ENCODE peak calls at places on chromosomes 13 and 19, in eight cellular contexts. V, N, Y, C, K, G, F and S are unnamed samples.

GRCh38 chr19:14305706-14306105 is 75.5 kb upstream of the ADGRE5 start:
- DNase-seq in G (no peak), F (no peak), C (no peak), K (no peak), Y (no peak), N (no peak), V (no peak), S (no peak)

GRCh38 chr13:47289578-47289977 is 392.7 kb upstream of the HTR2A start:
- DNase-seq in Y (peak; percentile 62), C (peak; percentile 32), N (no peak), K (no peak), F (no peak), G (no peak), V (no peak), S (no peak)

GRCh38 chr13:26929971-26930730 is 169.6 kb upstream of the GPR12 start:
- DNase-seq in F (peak; percentile 47), Y (peak; percentile 42), C (peak; percentile 87), G (no peak), K (peak; percentile 58), N (peak; percentile 67), V (peak; percentile 60), S (peak; percentile 83)

GRCh38 chr13:51797664-51798488 is 6.1 kb downstream of the DHRS12 start:
- DNase-seq in G (no peak), V (peak; percentile 65), K (peak; percentile 36), F (no peak), Y (peak; percentile 81), N (no peak), C (peak; percentile 64), S (peak; percentile 63)

GRCh38 chr13:93559718-93560117 is 333.1 kb downstream of the GPC6 start:
- DNase-seq in C (no peak), Y (peak; percentile 93), K (no peak), G (no peak), F (no peak), N (no peak), V (peak; percentile 94), S (peak; percentile 73)

GRCh38 chr13:110023729-110024645 is 237.6 kb upstream of the IRS2 start:
- DNase-seq in C (peak; percentile 35), V (peak; percentile 53), G (peak; percentile 22), Y (no peak), F (no peak), K (no peak), N (peak; percentile 82), S (no peak)

GRCh38 chr19:2039082-2039958 is 11.7 kb downstream of the MKNK2 start:
- DNase-seq in V (no peak), G (no peak), K (no peak), C (no peak), N (no peak), F (no peak), Y (no peak), S (no peak)

GRCh38 chr13:50208826-50209335 is 193.6 kb downstream of the KCNRG start:
- DNase-seq in G (no peak), V (peak; percentile 97), F (peak; percentile 74), C (peak; percentile 42), K (no peak), Y (peak; percentile 33), N (no peak), S (peak; percentile 91)

GRCh38 chr13:33218426-33218825 is 67.1 kb downstream of the STARD13 start:
- DNase-seq in F (no peak), Y (peak; percentile 71), V (no peak), N (no peak), C (no peak), K (no peak), G (no peak), S (no peak)

GRCh38 chr13:66508153-66508909 is 721.8 kb downstream of the PCDH9 start:
- DNase-seq in F (no peak), V (peak; percentile 22), Y (peak; percentile 21), G (no peak), N (no peak), K (no peak), C (no peak), S (no peak)

GRCh38 chr19:4393947-4394590 is 6.3 kb downstream of the SH3GL1 start:
- DNase-seq in C (peak; percentile 76), K (no peak), Y (no peak), V (no peak), F (no peak), N (no peak), G (no peak), S (no peak)

GRCh38 chr19:55165952-55166529 is 372 bp downstream of the DNAAF3 start:
- DNase-seq in K (no peak), V (peak; percentile 61), F (no peak), G (no peak), C (peak; percentile 97), Y (peak; percentile 65), N (peak; percentile 72), S (peak; percentile 94)
- TF ChIP-seq CTCF in K (no peak), V (peak; percentile 37), F (no peak), G (no peak), C (peak; percentile 86), Y (peak; percentile 71), N (no peak), S (peak; percentile 93)

GRCh38 chr19:28731113-28731512 is 481.8 kb downstream of the UQCRFS1 start:
- DNase-seq in G (no peak), V (no peak), F (no peak), Y (no peak), N (no peak), K (no peak), C (no peak), S (no peak)

GRCh38 chr19:28727835-28728159 is 485.2 kb downstream of the UQCRFS1 start:
- DNase-seq in N (no peak), C (no peak), G (no peak), F (no peak), K (no peak), V (no peak), Y (no peak), S (no peak)

GRCh38 chr19:28726533-28726932 is 486.4 kb downstream of the UQCRFS1 start:
- DNase-seq in G (no peak), N (no peak), Y (no peak), C (no peak), V (no peak), K (no peak), F (no peak), S (no peak)

GRCh38 chr19:28731577-28731976 is 481.4 kb downstream of the UQCRFS1 start:
- DNase-seq in N (no peak), F (no peak), V (no peak), C (no peak), K (no peak), G (no peak), Y (no peak), S (no peak)

DNA sequence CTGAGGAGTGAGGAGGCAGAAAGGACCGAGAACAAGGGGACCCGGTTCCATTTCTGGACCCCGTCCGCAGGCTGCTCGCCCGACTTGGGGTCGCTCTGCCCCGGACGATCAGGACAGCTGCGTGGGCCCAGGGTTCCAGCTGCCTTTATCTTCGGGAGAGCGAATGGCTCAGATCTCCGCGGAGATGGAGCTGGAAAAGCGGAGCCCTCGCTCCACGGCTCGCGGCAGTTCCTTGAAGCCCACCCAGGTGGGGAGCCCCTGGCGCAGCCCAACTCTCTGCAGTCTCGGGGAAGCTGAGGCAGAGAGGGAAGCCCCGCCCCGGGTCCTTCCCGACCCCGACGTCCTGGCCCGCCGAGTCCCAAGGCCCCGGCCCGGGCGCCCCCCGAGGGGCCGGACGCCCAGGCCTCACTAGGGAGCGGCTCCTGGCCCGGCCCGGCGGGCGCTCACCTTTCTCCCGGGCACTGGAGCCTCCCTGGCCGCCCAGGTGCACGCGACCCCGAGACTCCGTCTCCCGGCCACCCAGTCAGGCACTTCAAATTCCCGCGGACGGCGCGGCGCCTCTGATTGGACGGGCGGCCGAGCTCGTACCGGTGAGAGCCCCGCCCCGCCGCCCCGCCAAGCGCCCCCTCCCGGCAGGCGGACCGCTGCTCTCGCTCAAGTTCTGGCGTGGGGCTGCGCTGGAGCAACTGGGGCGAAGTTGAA is 485.7 kb downstream of the UQCRFS1 start:
- DNase-seq in F (no peak), N (no peak), V (peak; percentile 7), C (peak; percentile 43), G (no peak), Y (no peak), K (peak; percentile 40), S (no peak)
- TF ChIP-seq CTCF in F (no peak), N (no peak), V (no peak), C (peak; percentile 41), G (no peak), Y (no peak), K (no peak), S (no peak)

GRCh38 chr13:114113961-114114360 is 18.5 kb downstream of the RASA3 start:
- DNase-seq in N (peak; percentile 59), C (no peak), G (no peak), F (peak; percentile 10), K (no peak), Y (no peak), V (no peak), S (no peak)

GRCh38 chr13:114116734-114117133 is 15.7 kb downstream of the RASA3 start:
- DNase-seq in K (no peak), Y (no peak), V (no peak), G (no peak), C (no peak), N (peak; percentile 25), F (peak; percentile 21), S (no peak)

GRCh38 chr13:114112826-114113322 is 19.5 kb downstream of the RASA3 start:
- DNase-seq in C (peak; percentile 67), G (no peak), F (peak; percentile 19), K (no peak), V (no peak), Y (no peak), N (peak; percentile 48), S (no peak)

GRCh38 chr13:114115796-114116195 is 16.6 kb downstream of the RASA3 start:
- DNase-seq in G (no peak), Y (no peak), K (no peak), F (peak; percentile 29), N (peak; percentile 56), V (no peak), C (no peak), S (no peak)

DNA sequence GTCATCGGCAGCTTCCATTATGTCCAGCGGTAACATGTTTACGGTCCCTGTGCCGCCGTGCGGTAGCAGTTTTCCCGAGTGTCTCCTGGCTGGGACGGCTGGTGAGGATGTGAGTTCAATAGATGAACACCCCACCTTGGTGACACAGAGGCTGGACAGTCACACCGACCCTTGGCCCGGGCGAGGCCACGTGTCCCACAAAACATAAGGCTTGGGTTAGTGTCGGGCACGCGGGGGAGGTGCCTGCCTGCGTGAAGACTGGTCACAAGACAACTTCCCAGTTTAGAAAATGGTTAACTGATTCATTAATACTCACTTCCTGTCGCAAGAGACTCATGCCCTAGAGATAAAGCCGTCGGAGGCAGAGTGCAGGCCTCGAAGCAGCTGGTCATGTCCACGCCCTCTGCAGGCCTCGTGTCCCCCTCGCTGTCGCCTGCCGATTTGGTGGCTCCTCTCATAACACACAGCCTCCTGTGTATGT is 17.2 kb downstream of the RASA3 start:
- DNase-seq in K (no peak), G (no peak), N (peak; percentile 70), F (peak; percentile 79), C (no peak), V (peak; percentile 90), Y (peak; percentile 75), S (no peak)
- TF ChIP-seq CTCF in K (no peak), G (no peak), N (no peak), F (no peak), C (no peak), V (no peak), Y (no peak), S (no peak)

GRCh38 chr13:67829641-67830040 is 599.5 kb upstream of the PCDH9 start:
- DNase-seq in Y (no peak), N (no peak), C (peak; percentile 7), G (no peak), F (no peak), K (no peak), V (no peak), S (no peak)

GRCh38 chr13:67827992-67828391 is 597.9 kb upstream of the PCDH9 start:
- DNase-seq in K (no peak), Y (no peak), V (no peak), F (no peak), N (no peak), G (no peak), C (no peak), S (no peak)

GRCh38 chr13:67833564-67833963 is 603.4 kb upstream of the PCDH9 start:
- DNase-seq in G (no peak), F (no peak), K (no peak), V (no peak), Y (no peak), N (no peak), C (no peak), S (no peak)
- TF ChIP-seq CTCF in G (no peak), F (no peak), K (no peak), V (no peak), Y (no peak), N (no peak), C (no peak), S (no peak)